ENCODE peak calls at places on chromosomes 16 and 17, in nine cellular contexts. One of them, this sample, is unnamed.

GRCh38 chr17:7112527-7113108 is 2.0 kb downstream of the ASGR2 start:
- DNase-seq in T-cell: no peak
- DNase-seq in amniotic epithelial cell: no peak
- DNase-seq in iris pigment epithelial cell: no peak
- DNase-seq in esophagus muscularis mucosa: no peak
- DNase-seq in naive thymus-derived CD8-positive, alpha-beta T cell: no peak
- DNase-seq in neuronal stem cell: no peak
- DNase-seq in activated CD8-positive, alpha-beta T cell treated with anti-CD3 and anti-CD28 coated beads for 36 hours: no peak
- DNase-seq in T-helper 9 cell: no peak
- DNase-seq in this sample: no peak

GRCh38 chr17:82959242-82959930 is 119.6 kb upstream of the ZNF750 start:
- DNase-seq in T-cell: no peak
- DNase-seq in amniotic epithelial cell: no peak
- DNase-seq in iris pigment epithelial cell: no peak
- DNase-seq in esophagus muscularis mucosa: no peak
- DNase-seq in naive thymus-derived CD8-positive, alpha-beta T cell: no peak
- DNase-seq in neuronal stem cell: no peak
- DNase-seq in activated CD8-positive, alpha-beta T cell treated with anti-CD3 and anti-CD28 coated beads for 36 hours: no peak
- DNase-seq in T-helper 9 cell: no peak
- DNase-seq in this sample: no peak

GRCh38 chr17:43536236-43537088 is 9.7 kb downstream of the ETV4 start:
- DNase-seq in T-cell: no peak
- DNase-seq in amniotic epithelial cell: no peak
- DNase-seq in iris pigment epithelial cell: peak
- DNase-seq in esophagus muscularis mucosa: no peak
- DNase-seq in naive thymus-derived CD8-positive, alpha-beta T cell: no peak
- DNase-seq in neuronal stem cell: no peak
- DNase-seq in activated CD8-positive, alpha-beta T cell treated with anti-CD3 and anti-CD28 coated beads for 36 hours: no peak
- DNase-seq in T-helper 9 cell: no peak
- DNase-seq in this sample: no peak

GRCh38 chr17:79742951-79743476 is 12.3 kb downstream of the ENPP7 start:
- DNase-seq in T-cell: no peak
- DNase-seq in amniotic epithelial cell: no peak
- DNase-seq in iris pigment epithelial cell: no peak
- DNase-seq in esophagus muscularis mucosa: no peak
- DNase-seq in naive thymus-derived CD8-positive, alpha-beta T cell: no peak
- DNase-seq in neuronal stem cell: no peak
- DNase-seq in activated CD8-positive, alpha-beta T cell treated with anti-CD3 and anti-CD28 coated beads for 36 hours: no peak
- DNase-seq in T-helper 9 cell: no peak
- DNase-seq in this sample: no peak

GRCh38 chr17:76493505-76494167 is 7.6 kb downstream of the RHBDF2 start:
- DNase-seq in T-cell: peak
- DNase-seq in amniotic epithelial cell: no peak
- DNase-seq in iris pigment epithelial cell: no peak
- DNase-seq in esophagus muscularis mucosa: no peak
- DNase-seq in naive thymus-derived CD8-positive, alpha-beta T cell: no peak
- DNase-seq in neuronal stem cell: no peak
- DNase-seq in activated CD8-positive, alpha-beta T cell treated with anti-CD3 and anti-CD28 coated beads for 36 hours: peak
- DNase-seq in T-helper 9 cell: peak
- DNase-seq in this sample: peak

GRCh38 chr16:2501938-2502900 is 11.5 kb upstream of the ATP6V0C start:
- DNase-seq in T-cell: no peak
- DNase-seq in amniotic epithelial cell: no peak
- DNase-seq in iris pigment epithelial cell: no peak
- DNase-seq in esophagus muscularis mucosa: no peak
- DNase-seq in naive thymus-derived CD8-positive, alpha-beta T cell: no peak
- DNase-seq in neuronal stem cell: no peak
- DNase-seq in activated CD8-positive, alpha-beta T cell treated with anti-CD3 and anti-CD28 coated beads for 36 hours: no peak
- DNase-seq in T-helper 9 cell: no peak
- DNase-seq in this sample: no peak

GRCh38 chr16:89317101-89317671 is 99.7 kb downstream of the ZNF778 start:
- DNase-seq in T-cell: no peak
- DNase-seq in amniotic epithelial cell: no peak
- DNase-seq in iris pigment epithelial cell: no peak
- DNase-seq in esophagus muscularis mucosa: no peak
- DNase-seq in naive thymus-derived CD8-positive, alpha-beta T cell: no peak
- DNase-seq in neuronal stem cell: no peak
- DNase-seq in activated CD8-positive, alpha-beta T cell treated with anti-CD3 and anti-CD28 coated beads for 36 hours: no peak
- DNase-seq in T-helper 9 cell: no peak
- DNase-seq in this sample: no peak

GRCh38 chr17:57940217-57940616 is 15.0 kb downstream of the CUEDC1 start:
- DNase-seq in T-cell: no peak
- DNase-seq in amniotic epithelial cell: peak
- DNase-seq in iris pigment epithelial cell: no peak
- DNase-seq in esophagus muscularis mucosa: no peak
- DNase-seq in naive thymus-derived CD8-positive, alpha-beta T cell: no peak
- DNase-seq in neuronal stem cell: no peak
- DNase-seq in activated CD8-positive, alpha-beta T cell treated with anti-CD3 and anti-CD28 coated beads for 36 hours: no peak
- DNase-seq in T-helper 9 cell: no peak
- DNase-seq in this sample: no peak

GRCh38 chr16:9050102-9050830 is 41.2 kb upstream of the HAPSTR1 start:
- DNase-seq in T-cell: no peak
- DNase-seq in amniotic epithelial cell: peak
- DNase-seq in iris pigment epithelial cell: peak
- DNase-seq in esophagus muscularis mucosa: no peak
- DNase-seq in naive thymus-derived CD8-positive, alpha-beta T cell: no peak
- DNase-seq in neuronal stem cell: no peak
- DNase-seq in activated CD8-positive, alpha-beta T cell treated with anti-CD3 and anti-CD28 coated beads for 36 hours: peak
- DNase-seq in T-helper 9 cell: no peak
- DNase-seq in this sample: peak

GRCh38 chr16:31713945-31714898 is 159.4 kb upstream of the ZNF267 start:
- DNase-seq in T-cell: no peak
- DNase-seq in amniotic epithelial cell: peak
- DNase-seq in iris pigment epithelial cell: no peak
- DNase-seq in esophagus muscularis mucosa: no peak
- DNase-seq in naive thymus-derived CD8-positive, alpha-beta T cell: no peak
- DNase-seq in neuronal stem cell: peak
- DNase-seq in activated CD8-positive, alpha-beta T cell treated with anti-CD3 and anti-CD28 coated beads for 36 hours: peak
- DNase-seq in T-helper 9 cell: no peak
- DNase-seq in this sample: peak

GRCh38 chr17:77128895-77129567 is 11.7 kb upstream of the SEC14L1 start:
- DNase-seq in T-cell: no peak
- DNase-seq in amniotic epithelial cell: no peak
- DNase-seq in iris pigment epithelial cell: peak
- DNase-seq in esophagus muscularis mucosa: no peak
- DNase-seq in naive thymus-derived CD8-positive, alpha-beta T cell: no peak
- DNase-seq in neuronal stem cell: no peak
- DNase-seq in activated CD8-positive, alpha-beta T cell treated with anti-CD3 and anti-CD28 coated beads for 36 hours: no peak
- DNase-seq in T-helper 9 cell: no peak
- DNase-seq in this sample: no peak

GRCh38 chr16:79776243-79776884 is 175.8 kb upstream of the MAF start:
- DNase-seq in T-cell: no peak
- DNase-seq in amniotic epithelial cell: no peak
- DNase-seq in iris pigment epithelial cell: peak
- DNase-seq in esophagus muscularis mucosa: no peak
- DNase-seq in naive thymus-derived CD8-positive, alpha-beta T cell: no peak
- DNase-seq in neuronal stem cell: no peak
- DNase-seq in activated CD8-positive, alpha-beta T cell treated with anti-CD3 and anti-CD28 coated beads for 36 hours: no peak
- DNase-seq in T-helper 9 cell: no peak
- DNase-seq in this sample: no peak

GRCh38 chr16:4623593-4623992 is 1.0 kb upstream of the MGRN1 start:
- DNase-seq in T-cell: no peak
- DNase-seq in amniotic epithelial cell: no peak
- DNase-seq in iris pigment epithelial cell: no peak
- DNase-seq in esophagus muscularis mucosa: no peak
- DNase-seq in naive thymus-derived CD8-positive, alpha-beta T cell: no peak
- DNase-seq in neuronal stem cell: no peak
- DNase-seq in activated CD8-positive, alpha-beta T cell treated with anti-CD3 and anti-CD28 coated beads for 36 hours: no peak
- DNase-seq in T-helper 9 cell: no peak
- DNase-seq in this sample: no peak

GRCh38 chr16:50467943-50468748 is 80.0 kb upstream of the NKD1 start:
- DNase-seq in T-cell: no peak
- DNase-seq in amniotic epithelial cell: no peak
- DNase-seq in iris pigment epithelial cell: peak
- DNase-seq in esophagus muscularis mucosa: no peak
- DNase-seq in naive thymus-derived CD8-positive, alpha-beta T cell: no peak
- DNase-seq in neuronal stem cell: peak
- DNase-seq in activated CD8-positive, alpha-beta T cell treated with anti-CD3 and anti-CD28 coated beads for 36 hours: peak
- DNase-seq in T-helper 9 cell: no peak
- DNase-seq in this sample: peak

GRCh38 chr16:24526701-24527470 is 12.5 kb upstream of the RBBP6 start:
- DNase-seq in T-cell: no peak
- DNase-seq in amniotic epithelial cell: no peak
- DNase-seq in iris pigment epithelial cell: no peak
- DNase-seq in esophagus muscularis mucosa: no peak
- DNase-seq in naive thymus-derived CD8-positive, alpha-beta T cell: no peak
- DNase-seq in neuronal stem cell: no peak
- DNase-seq in activated CD8-positive, alpha-beta T cell treated with anti-CD3 and anti-CD28 coated beads for 36 hours: no peak
- DNase-seq in T-helper 9 cell: no peak
- DNase-seq in this sample: no peak

GRCh38 chr16:12119562-12119961 is 143.0 kb downstream of the SNX29 start:
- DNase-seq in T-cell: no peak
- DNase-seq in amniotic epithelial cell: no peak
- DNase-seq in iris pigment epithelial cell: no peak
- DNase-seq in esophagus muscularis mucosa: no peak
- DNase-seq in naive thymus-derived CD8-positive, alpha-beta T cell: no peak
- DNase-seq in neuronal stem cell: no peak
- DNase-seq in activated CD8-positive, alpha-beta T cell treated with anti-CD3 and anti-CD28 coated beads for 36 hours: no peak
- DNase-seq in T-helper 9 cell: no peak
- DNase-seq in this sample: no peak